ENCODE peak calls at places on chromosome 4, in seven cellular contexts. N is transverse colon, D is A549, B is H1, H is K562, G is suprapubic skin, A is SK-N-SH. O is an unnamed sample.
A peak's percentile ranks its signal among the peaks of the same experiment; 100 is the strongest.

GRCh38 chr4:129355529-129355928 is 259.6 kb downstream of the C4orf33 start:
- DNase-seq in N (no peak), D (no peak), B (no peak), H (no peak), G (no peak), A (no peak), O (no peak)

GRCh38 chr4:184792950-184793555 is 32.7 kb downstream of the ACSL1 start:
- DNase-seq in N (no peak), D (peak; percentile 20), B (no peak), H (no peak), G (no peak), A (no peak), O (no peak)

GRCh38 chr4:185589067-185589844 is 53.9 kb upstream of the PDLIM3 start:
- DNase-seq in N (no peak), D (no peak), B (no peak), H (no peak), G (no peak), A (no peak), O (no peak)

GRCh38 chr4:158282252-158282651 is 72.0 kb downstream of the TMEM144 start:
- DNase-seq in N (no peak), D (no peak), B (no peak), H (no peak), G (no peak), A (no peak), O (no peak)

GRCh38 chr4:48033825-48034413 is 17.3 kb downstream of the NIPAL1 start:
- DNase-seq in N (peak; percentile 57), D (peak; percentile 18), B (no peak), H (peak; percentile 41), G (no peak), A (peak; percentile 40), O (peak; percentile 52)

GRCh38 chr4:154349829-154350228 is 141.8 kb downstream of the DCHS2 start:
- DNase-seq in N (no peak), D (peak; percentile 18), B (no peak), H (no peak), G (no peak), A (no peak), O (no peak)

GRCh38 chr4:40608628-40609027 is 21.0 kb downstream of the RBM47 start:
- DNase-seq in N (no peak), D (no peak), B (no peak), H (no peak), G (no peak), A (no peak), O (no peak)

GRCh38 chr4:71296945-71297344 is 41.9 kb upstream of the SLC4A4 start:
- DNase-seq in N (no peak), D (no peak), B (no peak), H (no peak), G (no peak), A (no peak), O (no peak)

GRCh38 chr4:65190780-65191179 is 479.5 kb downstream of the EPHA5 start:
- DNase-seq in N (no peak), D (no peak), B (no peak), H (no peak), G (no peak), A (no peak), O (no peak)

GRCh38 chr4:6250235-6250983 is 19.2 kb upstream of the WFS1 start:
- DNase-seq in N (no peak), D (peak; percentile 62), B (no peak), H (peak; percentile 63), G (no peak), A (peak; percentile 76), O (no peak)

GRCh38 chr4:524196-524595 is 25.2 kb downstream of the PIGG start:
- DNase-seq in N (no peak), D (no peak), B (no peak), H (no peak), G (no peak), A (no peak), O (no peak)

GRCh38 chr4:58935336-58935735 is 1825.2 kb upstream of the IGFBP7 start:
- DNase-seq in N (no peak), D (no peak), B (no peak), H (no peak), G (no peak), A (no peak), O (no peak)

GRCh38 chr4:70544279-70544870 is 26.0 kb downstream of the AMTN start:
- DNase-seq in N (no peak), D (no peak), B (no peak), H (peak; percentile 8), G (no peak), A (no peak), O (no peak)

GRCh38 chr4:127788517-127788916 is 6.4 kb downstream of the HSPA4L start:
- DNase-seq in N (no peak), D (peak; percentile 14), B (no peak), H (no peak), G (no peak), A (peak; percentile 21), O (no peak)

GRCh38 chr4:6308890-6309643 is 39.4 kb downstream of the WFS1 start:
- DNase-seq in N (no peak), D (peak; percentile 29), B (no peak), H (no peak), G (no peak), A (peak; percentile 84), O (peak; percentile 34)

GRCh38 chr4:1248262-1249147 is at the start of gene CTBP1:
- DNase-seq in N (peak; percentile 84), D (peak; percentile 81), B (no peak), H (peak; percentile 93), G (peak; percentile 81), A (peak; percentile 100), O (peak; percentile 79)

GRCh38 chr4:3451956-3452355 is 10.2 kb downstream of the HGFAC start:
- DNase-seq in N (no peak), D (no peak), B (no peak), H (no peak), G (no peak), A (no peak), O (no peak)

GRCh38 chr4:56698329-56698728 is 17.2 kb upstream of the HOPX start:
- DNase-seq in N (no peak), D (no peak), B (no peak), H (no peak), G (no peak), A (no peak), O (no peak)

GRCh38 chr4:3257691-3258482 is 8.9 kb downstream of the MSANTD1 start:
- DNase-seq in N (peak; percentile 12), D (no peak), B (no peak), H (no peak), G (no peak), A (no peak), O (peak; percentile 21)

GRCh38 chr4:123976285-123976684 is 579.7 kb downstream of the SPRY1 start:
- DNase-seq in N (no peak), D (no peak), B (no peak), H (no peak), G (no peak), A (no peak), O (no peak)

GRCh38 chr4:8110071-8110986 is 48.3 kb downstream of the ABLIM2 start:
- DNase-seq in N (no peak), D (peak; percentile 44), B (peak; percentile 65), H (peak; percentile 52), G (no peak), A (no peak), O (no peak)

GRCh38 chr4:78092850-78093249 is 35.7 kb downstream of the FRAS1 start:
- DNase-seq in N (no peak), D (no peak), B (peak; percentile 50), H (no peak), G (no peak), A (no peak), O (no peak)

GRCh38 chr4:13706130-13706529 is 78.6 kb upstream of the BOD1L1 start:
- DNase-seq in N (no peak), D (no peak), B (no peak), H (no peak), G (no peak), A (no peak), O (no peak)

GRCh38 chr4:175373031-175373430 is 439.0 kb downstream of the GPM6A start:
- DNase-seq in N (no peak), D (no peak), B (no peak), H (no peak), G (no peak), A (no peak), O (no peak)

GRCh38 chr4:962231-963208 is 10.8 kb downstream of the DGKQ start:
- DNase-seq in N (peak; percentile 85), D (no peak), B (no peak), H (no peak), G (peak; percentile 66), A (no peak), O (no peak)

GRCh38 chr4:23930750-23931488 is 41.1 kb upstream of the PPARGC1A start:
- DNase-seq in N (peak; percentile 34), D (no peak), B (no peak), H (no peak), G (peak; percentile 89), A (peak; percentile 42), O (peak; percentile 83)

GRCh38 chr4:145735330-145735638 is 55.3 kb downstream of the C4orf51 start:
- DNase-seq in N (no peak), D (peak; percentile 72), B (no peak), H (no peak), G (no peak), A (no peak), O (no peak)
- H3K27ac ChIP-seq in N (peak overlapping the region; percentile 96), D (peak overlapping the region; percentile 77), B (no peak overlapping the region), H (no peak overlapping the region), G (peak overlapping the region; percentile 97), A (peak overlapping the region; percentile 100), O (peak overlapping the region; percentile 93)

GRCh38 chr4:186685744-186686143 is 37.9 kb downstream of the FAT1 start:
- DNase-seq in N (no peak), D (peak; percentile 73), B (no peak), H (no peak), G (no peak), A (no peak), O (no peak)

GRCh38 chr4:186684220-186684619 is 39.4 kb downstream of the FAT1 start:
- DNase-seq in N (no peak), D (no peak), B (no peak), H (no peak), G (no peak), A (no peak), O (no peak)

GRCh38 chr4:186687263-186687662 is 36.4 kb downstream of the FAT1 start:
- DNase-seq in N (no peak), D (no peak), B (no peak), H (no peak), G (no peak), A (no peak), O (no peak)

GRCh38 chr4:186688150-186688943 is 35.3 kb downstream of the FAT1 start:
- DNase-seq in N (no peak), D (no peak), B (peak; percentile 90), H (no peak), G (no peak), A (no peak), O (no peak)

GRCh38 chr4:186684889-186685309 is 38.8 kb downstream of the FAT1 start:
- DNase-seq in N (no peak), D (no peak), B (no peak), H (no peak), G (no peak), A (no peak), O (peak; percentile 40)
- TF ChIP-seq EP300 in N (no peak), D (no peak), B (no peak), H (no peak), G (no peak), A (no peak), O (no peak)

GRCh38 chr4:89752932-89753598 is 83.9 kb downstream of the SNCA start:
- DNase-seq in N (no peak), D (no peak), B (no peak), H (no peak), G (peak; percentile 69), A (peak; percentile 33), O (no peak)
- H3K27ac ChIP-seq in N (peak overlapping the region; percentile 56), D (no peak overlapping the region), B (no peak overlapping the region), H (no peak overlapping the region), G (peak overlapping the region; percentile 82), A (peak overlapping the region; percentile 98), O (no peak overlapping the region)

GRCh38 chr4:93748943-93749342 is 79.6 kb upstream of the ATOH1 start:
- DNase-seq in N (no peak), D (no peak), B (no peak), H (no peak), G (no peak), A (no peak), O (no peak)
- TF ChIP-seq EP300 in N (no peak), D (no peak), B (no peak), H (no peak), G (no peak), A (no peak), O (no peak)

O was measured in stomach.